ENCODE peak calls at places on chromosomes 2 and 18, in nine cellular contexts. N, J, A, F, G, E, C, L and K are unnamed samples.

GRCh38 chr18:78542204-78542603 is 437.4 kb upstream of the SALL3 start:
- DNase-seq in N (no peak), J (peak; percentile 88), A (no peak), F (peak; percentile 98), G (peak; percentile 1), E (no peak), C (peak; percentile 54), L (no peak), K (no peak)

GRCh38 chr2:149661844-149662243 is 74.3 kb upstream of the MMADHC start:
- DNase-seq in N (peak; percentile 79), J (no peak), A (no peak), F (peak; percentile 67), G (no peak), E (no peak), C (no peak), L (no peak), K (peak; percentile 37)

GRCh38 chr18:23401400-23402347 is 51.4 kb upstream of the RIOK3 start:
- DNase-seq in N (peak; percentile 69), J (no peak), A (no peak), F (peak; percentile 87), G (no peak), E (peak; percentile 25), C (no peak), L (no peak), K (peak; percentile 38)

GRCh38 chr2:224038830-224039079 is 331 bp downstream of the SERPINE2 start:
- DNase-seq in N (no peak), J (peak; percentile 80), A (no peak), F (no peak), G (no peak), E (no peak), C (no peak), L (no peak), K (no peak)

GRCh38 chr2:184346338-184346862 is 251.9 kb upstream of the ZNF804A start:
- DNase-seq in N (peak; percentile 5), J (no peak), A (no peak), F (no peak), G (no peak), E (no peak), C (no peak), L (no peak), K (no peak)

GRCh38 chr2:190674966-190675650 is 26.2 kb downstream of the NAB1 start:
- DNase-seq in N (no peak), J (no peak), A (no peak), F (no peak), G (no peak), E (no peak), C (no peak), L (no peak), K (no peak)

GRCh38 chr2:217951521-217952247 is 51.1 kb downstream of the TNS1 start:
- DNase-seq in N (no peak), J (peak; percentile 67), A (no peak), F (peak; percentile 89), G (no peak), E (peak; percentile 60), C (no peak), L (no peak), K (no peak)

GRCh38 chr18:58455318-58455950 is 173.5 kb downstream of the ALPK2 start:
- DNase-seq in N (peak; percentile 12), J (no peak), A (no peak), F (peak; percentile 51), G (no peak), E (no peak), C (no peak), L (no peak), K (no peak)

GRCh38 chr2:197558393-197558792 is 42.5 kb downstream of the MOB4 start:
- DNase-seq in N (no peak), J (no peak), A (no peak), F (no peak), G (no peak), E (no peak), C (no peak), L (no peak), K (no peak)

GRCh38 chr18:43159091-43159490 is 43.6 kb upstream of the RIT2 start:
- DNase-seq in N (peak; percentile 58), J (no peak), A (no peak), F (no peak), G (no peak), E (no peak), C (no peak), L (no peak), K (no peak)

GRCh38 chr2:231715988-231716616 is 7.8 kb downstream of the PTMA start:
- DNase-seq in N (no peak), J (no peak), A (no peak), F (no peak), G (no peak), E (no peak), C (no peak), L (no peak), K (no peak)

GRCh38 chr2:26333286-26333685 is 12.7 kb upstream of the SELENOI start:
- DNase-seq in N (no peak), J (no peak), A (no peak), F (no peak), G (no peak), E (no peak), C (no peak), L (no peak), K (no peak)

GRCh38 chr2:217338306-217338916 is 478.5 kb upstream of the TNP1 start:
- DNase-seq in N (peak; percentile 93), J (no peak), A (no peak), F (no peak), G (no peak), E (peak; percentile 36), C (no peak), L (no peak), K (peak; percentile 89)

GRCh38 chr2:68463287-68463877 is 3.7 kb downstream of the FBXO48 start:
- DNase-seq in N (peak; percentile 31), J (no peak), A (no peak), F (no peak), G (peak; percentile 44), E (no peak), C (no peak), L (peak; percentile 62), K (peak; percentile 21)

GRCh38 chr18:2030647-2031046 is 540.7 kb downstream of the METTL4 start:
- DNase-seq in N (no peak), J (no peak), A (no peak), F (no peak), G (no peak), E (no peak), C (no peak), L (no peak), K (no peak)

GRCh38 chr2:23542390-23542789 is 157.4 kb downstream of the KLHL29 start:
- DNase-seq in N (no peak), J (peak; percentile 13), A (no peak), F (no peak), G (no peak), E (no peak), C (no peak), L (no peak), K (no peak)

GRCh38 chr18:31268985-31269406 is 49.0 kb upstream of the DSG1 start:
- DNase-seq in N (peak; percentile 26), J (no peak), A (no peak), F (peak; percentile 24), G (no peak), E (no peak), C (no peak), L (no peak), K (no peak)

GRCh38 chr2:202494856-202495604 is 118.9 kb downstream of the BMPR2 start:
- DNase-seq in N (no peak), J (no peak), A (no peak), F (no peak), G (no peak), E (no peak), C (no peak), L (no peak), K (no peak)

GRCh38 chr2:179963626-179964025 is 43.5 kb downstream of the CWC22 start:
- DNase-seq in N (peak; percentile 53), J (no peak), A (no peak), F (no peak), G (no peak), E (no peak), C (no peak), L (no peak), K (peak; percentile 16)

GRCh38 chr2:46062637-46063412 is 234.4 kb upstream of the EPAS1 start:
- DNase-seq in N (peak; percentile 65), J (no peak), A (no peak), F (peak; percentile 84), G (peak; percentile 76), E (peak; percentile 90), C (peak; percentile 94), L (peak; percentile 54), K (peak; percentile 73)

GRCh38 chr2:131828164-131828561 is 300.5 kb downstream of the CCDC74A start:
- DNase-seq in N (no peak), J (peak; percentile 47), A (no peak), F (no peak), G (no peak), E (no peak), C (no peak), L (no peak), K (no peak)

GRCh38 chr2:45177870-45178269 is 168.6 kb upstream of the SIX2 start:
- DNase-seq in N (peak; percentile 98), J (no peak), A (no peak), F (no peak), G (no peak), E (no peak), C (no peak), L (no peak), K (peak; percentile 92)

GRCh38 chr2:10873171-10873570 is 38.6 kb upstream of the KCNF1 start:
- DNase-seq in N (no peak), J (no peak), A (no peak), F (no peak), G (no peak), E (no peak), C (no peak), L (no peak), K (no peak)
- H3K27ac ChIP-seq in N (no peak overlapping the region), J (no peak overlapping the region), A (no peak overlapping the region), F (no peak overlapping the region), G (no peak overlapping the region), E (no peak overlapping the region), C (peak overlapping the region; percentile 67), L (no peak overlapping the region), K (no peak overlapping the region)

GRCh38 chr2:80322337-80322920 is 17.9 kb upstream of the LRRTM1 start:
- DNase-seq in N (no peak), J (peak; percentile 63), A (no peak), F (no peak), G (no peak), E (no peak), C (no peak), L (no peak), K (no peak)
- H3K4me3 ChIP-seq in N (peak overlapping the region; percentile 39), J (no peak overlapping the region), A (no peak overlapping the region), F (no peak overlapping the region), G (no peak overlapping the region), E (no peak overlapping the region), C (no peak overlapping the region), L (no peak overlapping the region), K (no peak overlapping the region)

DNA sequence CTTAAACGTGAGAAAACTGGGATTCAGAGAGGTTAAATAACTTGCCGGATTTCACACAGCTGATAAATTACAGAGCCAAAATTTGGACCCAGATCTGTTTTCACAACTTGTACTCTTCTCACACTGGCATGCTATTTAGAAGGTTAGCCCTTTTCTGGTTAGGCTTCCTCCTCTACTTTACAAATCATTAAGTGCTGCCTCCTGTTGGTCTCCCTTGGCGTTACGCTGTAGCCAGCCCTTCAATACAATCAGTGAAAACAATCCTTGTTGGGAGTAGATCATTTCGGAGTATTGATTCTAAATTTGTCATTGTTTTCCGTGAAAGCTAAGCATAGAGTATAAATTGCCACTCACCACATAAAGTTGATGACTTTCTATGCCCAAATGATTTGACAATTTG is 153.5 kb downstream of the ARHGAP15 start:
- DNase-seq in N (no peak), J (no peak), A (no peak), F (no peak), G (no peak), E (no peak), C (no peak), L (no peak), K (no peak)
- TF ChIP-seq CTCF in N (peak; percentile 30), J (no peak), A (no peak), F (no peak), G (no peak), E (no peak), C (no peak), L (peak; percentile 57), K (peak; percentile 22)

GRCh38 chr2:120323214-120323613 is 22.7 kb upstream of the INHBB start:
- DNase-seq in N (no peak), J (peak; percentile 67), A (no peak), F (peak; percentile 19), G (no peak), E (peak; percentile 77), C (peak; percentile 45), L (no peak), K (no peak)
- H3K27ac ChIP-seq in N (no peak overlapping the region), J (no peak overlapping the region), A (no peak overlapping the region), F (no peak overlapping the region), G (no peak overlapping the region), E (no peak overlapping the region), C (no peak overlapping the region), L (no peak overlapping the region), K (no peak overlapping the region)